ENCODE peak calls at places on chromosome 16, in seven cellular contexts. H is H1, J is endothelial cell of umbilical vein, M is HCT116, V is K562, S is GM12878, Y is HepG2. C is an unnamed sample.

GRCh38 chr16:67110136-67110847 is 551 bp downstream of the PHAF1 start:
- DNase-seq in H (no peak), J (no peak), M (no peak), V (no peak), S (no peak), Y (no peak), C (no peak)

GRCh38 chr16:783404-784161 is 4.6 kb downstream of the RPUSD1 start:
- DNase-seq in H (peak), J (no peak), M (no peak), V (peak), S (no peak), Y (no peak), C (no peak)

GRCh38 chr16:53089434-53090270 is 34.9 kb downstream of the CHD9 start:
- DNase-seq in H (no peak), J (peak), M (no peak), V (no peak), S (no peak), Y (peak), C (no peak)

GRCh38 chr16:17345043-17345442 is 125.7 kb downstream of the XYLT1 start:
- DNase-seq in H (no peak), J (no peak), M (no peak), V (no peak), S (no peak), Y (no peak), C (no peak)

GRCh38 chr16:73523209-73523608 is 475.3 kb upstream of the ZFHX3 start:
- DNase-seq in H (no peak), J (no peak), M (no peak), V (no peak), S (no peak), Y (no peak), C (no peak)

GRCh38 chr16:30009085-30009862 is 1.6 kb downstream of the DOC2A start:
- DNase-seq in H (no peak), J (no peak), M (no peak), V (no peak), S (no peak), Y (no peak), C (no peak)

GRCh38 chr16:22210854-22211253 is 4.8 kb downstream of the EEF2K start:
- DNase-seq in H (no peak), J (no peak), M (no peak), V (peak), S (no peak), Y (no peak), C (no peak)

GRCh38 chr16:11968577-11968976 is 3.6 kb downstream of the TNFRSF17 start:
- DNase-seq in H (no peak), J (no peak), M (no peak), V (no peak), S (no peak), Y (no peak), C (no peak)

GRCh38 chr16:9913604-9914330 is 268.5 kb downstream of the GRIN2A start:
- DNase-seq in H (no peak), J (no peak), M (no peak), V (no peak), S (no peak), Y (no peak), C (no peak)

GRCh38 chr16:4200781-4201137 is 41.1 kb downstream of the SRL start:
- DNase-seq in H (no peak), J (no peak), M (no peak), V (no peak), S (no peak), Y (no peak), C (no peak)

GRCh38 chr16:82059983-82060421 is 24.9 kb downstream of the HSD17B2 start:
- DNase-seq in H (no peak), J (no peak), M (no peak), V (no peak), S (no peak), Y (peak), C (no peak)

GRCh38 chr16:6165330-6165984 is 1067.9 kb upstream of the EEF2KMT start:
- DNase-seq in H (no peak), J (no peak), M (no peak), V (no peak), S (no peak), Y (no peak), C (no peak)

GRCh38 chr16:82945420-82946096 is 318.8 kb downstream of the CDH13 start:
- DNase-seq in H (no peak), J (peak), M (no peak), V (no peak), S (no peak), Y (no peak), C (no peak)

GRCh38 chr16:71474864-71475263 is 12.8 kb upstream of the ZNF23 start:
- DNase-seq in H (no peak), J (no peak), M (peak), V (no peak), S (no peak), Y (no peak), C (no peak)

GRCh38 chr16:28130099-28131088 is 66.9 kb upstream of the GSG1L start:
- DNase-seq in H (no peak), J (no peak), M (no peak), V (no peak), S (no peak), Y (no peak), C (no peak)

GRCh38 chr16:3776316-3776715 is 59.0 kb upstream of the TRAP1 start:
- DNase-seq in H (no peak), J (no peak), M (no peak), V (no peak), S (no peak), Y (no peak), C (no peak)

GRCh38 chr16:27242398-27242797 is 26.2 kb downstream of the NSMCE1 start:
- DNase-seq in H (no peak), J (no peak), M (no peak), V (no peak), S (no peak), Y (no peak), C (no peak)

GRCh38 chr16:72995151-72995881 is 52.6 kb downstream of the ZFHX3 start:
- DNase-seq in H (peak), J (no peak), M (no peak), V (peak), S (no peak), Y (no peak), C (no peak)

GRCh38 chr16:55622930-55623561 is 32.7 kb upstream of the SLC6A2 start:
- DNase-seq in H (peak), J (no peak), M (peak), V (peak), S (no peak), Y (peak), C (no peak)

GRCh38 chr16:3823427-3823826 is 57.1 kb downstream of the CREBBP start:
- DNase-seq in H (no peak), J (no peak), M (no peak), V (no peak), S (no peak), Y (no peak), C (no peak)

GRCh38 chr16:586047-586644 is 3.7 kb upstream of the RAB40C start:
- DNase-seq in H (no peak), J (no peak), M (no peak), V (no peak), S (no peak), Y (no peak), C (no peak)

GRCh38 chr16:17312100-17312732 is 158.5 kb downstream of the XYLT1 start:
- DNase-seq in H (no peak), J (no peak), M (peak), V (no peak), S (no peak), Y (no peak), C (no peak)

GRCh38 chr16:10770907-10771306 is 27.3 kb downstream of the NUBP1 start:
- DNase-seq in H (no peak), J (no peak), M (no peak), V (no peak), S (no peak), Y (no peak), C (peak)

GRCh38 chr16:21159281-21159951 is 942 bp downstream of the LDAF1 start:
- DNase-seq in H (peak), J (peak), M (no peak), V (peak), S (no peak), Y (no peak), C (no peak)

GRCh38 chr16:87344931-87345631 is 27.9 kb upstream of the C16orf95 start:
- DNase-seq in H (no peak), J (no peak), M (no peak), V (no peak), S (no peak), Y (no peak), C (no peak)

GRCh38 chr16:66223176-66223780 is 143.2 kb upstream of the CDH5 start:
- DNase-seq in H (no peak), J (no peak), M (no peak), V (no peak), S (no peak), Y (no peak), C (no peak)

GRCh38 chr16:10736926-10737625 is 6.6 kb upstream of the NUBP1 start:
- DNase-seq in H (peak), J (peak), M (peak), V (peak), S (peak), Y (peak), C (peak)

GRCh38 chr16:73202176-73202729 is 154.3 kb upstream of the ZFHX3 start:
- DNase-seq in H (no peak), J (no peak), M (no peak), V (no peak), S (no peak), Y (peak), C (no peak)

GRCh38 chr16:28946681-28947080 is 4.1 kb upstream of the NFATC2IP start:
- DNase-seq in H (no peak), J (no peak), M (no peak), V (no peak), S (no peak), Y (no peak), C (no peak)

GRCh38 chr16:27408012-27408601 is 6.1 kb downstream of the IL21R start:
- DNase-seq in H (no peak), J (peak), M (no peak), V (no peak), S (peak), Y (peak), C (no peak)

GRCh38 chr16:4414187-4414909 is 2.0 kb downstream of the CORO7 start:
- DNase-seq in H (no peak), J (no peak), M (no peak), V (peak), S (peak), Y (no peak), C (no peak)

GRCh38 chr16:67030221-67030962 is 1.4 kb downstream of the CBFB start:
- DNase-seq in H (peak), J (no peak), M (no peak), V (no peak), S (no peak), Y (no peak), C (no peak)

GRCh38 chr16:87740909-87741424 is 24.8 kb downstream of the KLHDC4 start:
- DNase-seq in H (no peak), J (no peak), M (no peak), V (no peak), S (no peak), Y (no peak), C (no peak)

GRCh38 chr16:70646260-70647241 is at the start of gene IL34:
- DNase-seq in H (no peak), J (no peak), M (no peak), V (no peak), S (no peak), Y (no peak), C (no peak)

GRCh38 chr16:68003031-68003430 is 3.7 kb upstream of the DPEP2 start:
- DNase-seq in H (no peak), J (no peak), M (no peak), V (no peak), S (no peak), Y (no peak), C (no peak)

GRCh38 chr16:5875416-5875815 is 777.8 kb upstream of the EEF2KMT start:
- DNase-seq in H (no peak), J (no peak), M (no peak), V (no peak), S (no peak), Y (no peak), C (no peak)

GRCh38 chr16:73113326-73113720 is 65.4 kb upstream of the ZFHX3 start:
- DNase-seq in H (no peak), J (no peak), M (no peak), V (no peak), S (no peak), Y (no peak), C (no peak)

GRCh38 chr16:17273142-17273561 is 197.6 kb downstream of the XYLT1 start:
- DNase-seq in H (no peak), J (no peak), M (peak), V (no peak), S (no peak), Y (peak), C (no peak)

GRCh38 chr16:23784811-23785447 is 30.1 kb downstream of the CHP2 start:
- DNase-seq in H (no peak), J (no peak), M (no peak), V (peak), S (no peak), Y (no peak), C (no peak)

GRCh38 chr16:65066646-65067045 is 55.2 kb downstream of the CDH11 start:
- DNase-seq in H (no peak), J (no peak), M (no peak), V (no peak), S (no peak), Y (no peak), C (no peak)
- TF ChIP-seq EZH2 in H (no peak), J (no peak), M (no peak), V (no peak), S (no peak), Y (no peak), C (no peak)

GRCh38 chr16:74865922-74866598 is 91.4 kb upstream of the FA2H start:
- DNase-seq in H (peak), J (no peak), M (no peak), V (no peak), S (no peak), Y (peak), C (no peak)

GRCh38 chr16:74867281-74867849 is 92.7 kb upstream of the FA2H start:
- DNase-seq in H (no peak), J (no peak), M (no peak), V (no peak), S (no peak), Y (no peak), C (no peak)

GRCh38 chr16:74871608-74872007 is 97.0 kb upstream of the FA2H start:
- DNase-seq in H (peak), J (no peak), M (no peak), V (no peak), S (no peak), Y (no peak), C (no peak)

GRCh38 chr16:74868035-74868434 is 93.4 kb upstream of the FA2H start:
- DNase-seq in H (no peak), J (no peak), M (no peak), V (no peak), S (no peak), Y (no peak), C (no peak)

GRCh38 chr16:74868501-74868900 is 93.9 kb upstream of the FA2H start:
- DNase-seq in H (no peak), J (peak), M (no peak), V (no peak), S (no peak), Y (peak), C (no peak)
- TF ChIP-seq POLR2AphosphoS5 in H (no peak), J (peak), M (no peak), V (no peak), S (no peak), Y (no peak), C (no peak)

GRCh38 chr16:88968589-88969280 is 8.3 kb downstream of the CBFA2T3 start:
- DNase-seq in H (no peak), J (no peak), M (no peak), V (no peak), S (no peak), Y (no peak), C (no peak)

GRCh38 chr16:88970095-88970494 is 6.9 kb downstream of the CBFA2T3 start:
- DNase-seq in H (no peak), J (no peak), M (no peak), V (no peak), S (no peak), Y (no peak), C (no peak)

GRCh38 chr16:88967800-88968588 is 9.0 kb downstream of the CBFA2T3 start:
- DNase-seq in H (no peak), J (no peak), M (no peak), V (no peak), S (peak), Y (no peak), C (no peak)

GRCh38 chr16:88970539-88971065 is 6.4 kb downstream of the CBFA2T3 start:
- DNase-seq in H (no peak), J (no peak), M (no peak), V (no peak), S (no peak), Y (no peak), C (no peak)

GRCh38 chr16:88969361-88969831 is 7.6 kb downstream of the CBFA2T3 start:
- DNase-seq in H (no peak), J (no peak), M (no peak), V (no peak), S (no peak), Y (no peak), C (no peak)
- H3K9ac ChIP-seq in H (no peak), J (no peak), M (no peak), V (no peak), S (peak), Y (no peak), C (no peak)

GRCh38 chr16:57303910-57304168 is 19.4 kb upstream of the PLLP start:
- DNase-seq in H (no peak), J (no peak), M (no peak), V (no peak), S (no peak), Y (no peak), C (no peak)
- TF ChIP-seq EZH2 in H (no peak), J (no peak), M (no peak), V (no peak), S (no peak), Y (no peak), C (no peak)

GRCh38 chr16:48160575-48160974 is 4.8 kb upstream of the ABCC12 start:
- DNase-seq in H (no peak), J (no peak), M (no peak), V (no peak), S (no peak), Y (no peak), C (no peak)

GRCh38 chr16:48162839-48163410 is 7.1 kb upstream of the ABCC12 start:
- DNase-seq in H (no peak), J (no peak), M (no peak), V (no peak), S (no peak), Y (no peak), C (no peak)

GRCh38 chr16:48158296-48158695 is 2.5 kb upstream of the ABCC12 start:
- DNase-seq in H (no peak), J (no peak), M (peak), V (peak), S (peak), Y (peak), C (no peak)

GRCh38 chr16:48164907-48165715 is 9.3 kb upstream of the ABCC12 start:
- DNase-seq in H (peak), J (peak), M (peak), V (peak), S (no peak), Y (peak), C (no peak)

GRCh38 chr16:48161906-48162305 is 6.1 kb upstream of the ABCC12 start:
- DNase-seq in H (no peak), J (no peak), M (no peak), V (no peak), S (no peak), Y (no peak), C (no peak)
- TF ChIP-seq POLR2AphosphoS5 in H (no peak), J (no peak), M (no peak), V (no peak), S (no peak), Y (no peak), C (no peak)

DNA sequence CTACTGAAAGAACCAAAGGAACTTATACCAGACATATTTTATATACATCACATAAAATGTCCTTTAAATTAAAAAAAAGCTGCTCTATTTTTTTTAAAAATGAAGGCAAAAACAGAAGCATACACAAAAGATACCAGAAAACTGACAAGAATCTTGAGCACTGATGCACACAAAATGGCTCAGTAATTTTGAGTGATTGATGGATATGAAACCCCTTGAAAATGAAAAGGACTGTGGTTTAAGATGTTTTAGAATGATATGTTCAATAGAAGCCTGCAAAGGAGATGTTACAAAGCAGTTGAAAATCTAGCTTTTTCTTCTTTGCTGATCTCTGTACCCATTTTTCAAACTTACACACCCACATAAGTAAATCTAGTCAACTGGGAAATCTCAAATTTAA is 2.7 kb downstream of the C16orf87 start:
- DNase-seq in H (no peak), J (no peak), M (no peak), V (no peak), S (no peak), Y (no peak), C (no peak)
- H3K9ac ChIP-seq in H (no peak), J (no peak), M (no peak), V (peak), S (no peak), Y (no peak), C (no peak)

DNA sequence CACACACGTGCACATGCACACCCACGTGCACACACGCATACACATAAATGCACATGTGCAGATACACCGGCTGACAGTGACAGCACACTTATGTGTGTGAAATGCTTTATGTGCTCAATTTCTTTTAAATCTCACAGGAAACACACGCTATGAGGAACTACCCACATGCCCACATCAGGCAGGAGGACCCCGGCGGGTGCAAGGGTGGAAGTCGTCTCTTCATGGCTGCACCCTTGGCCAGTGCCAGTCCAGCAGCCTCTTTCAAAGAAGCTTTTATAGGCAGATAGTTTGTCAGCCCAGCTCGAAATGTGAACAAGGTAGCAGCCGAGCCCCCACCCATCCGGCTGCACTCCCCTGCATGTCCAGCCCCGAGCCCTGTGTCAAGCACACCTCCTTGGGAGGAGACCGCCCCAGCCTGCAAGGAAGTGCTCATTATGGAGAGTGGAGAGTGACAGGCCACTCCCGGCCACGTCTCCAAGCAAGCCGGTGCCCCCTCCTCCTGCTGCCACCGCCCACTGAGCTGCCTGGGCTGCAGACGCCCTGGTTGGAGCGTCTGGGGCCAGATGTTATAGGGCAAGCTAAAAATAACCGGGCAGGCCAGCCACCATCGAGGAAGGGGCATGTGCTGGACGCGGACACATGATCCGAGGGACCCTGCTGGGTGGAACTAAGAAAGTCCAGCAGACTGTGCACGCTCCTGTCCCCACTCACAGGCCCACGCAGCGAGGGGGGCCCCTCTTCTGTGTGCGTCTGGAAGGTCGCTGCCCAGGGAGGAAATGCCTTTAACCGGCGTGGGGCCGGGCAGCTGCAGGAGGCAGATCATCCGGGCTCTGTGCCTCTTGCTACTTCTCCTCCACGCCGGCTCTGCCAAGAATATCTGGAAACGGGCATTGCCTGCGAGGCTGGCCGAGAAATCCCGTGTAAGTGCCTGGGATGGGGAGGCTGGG is at the start of gene WFDC1:
- DNase-seq in H (peak), J (no peak), M (no peak), V (no peak), S (no peak), Y (no peak), C (no peak)
- TF ChIP-seq EZH2 in H (no peak), J (no peak), M (no peak), V (no peak), S (no peak), Y (peak), C (no peak)

GRCh38 chr16:80583466-80583865 is 42.7 kb downstream of the DYNLRB2 start:
- DNase-seq in H (no peak), J (no peak), M (no peak), V (no peak), S (no peak), Y (no peak), C (no peak)
- TF ChIP-seq POLR2AphosphoS5 in H (no peak), J (no peak), M (no peak), V (no peak), S (no peak), Y (no peak), C (no peak)

C was measured in SK-N-MC.